ENCODE peak calls at places on chromosomes 6 and 20, in four cellular contexts. L is K562, B is H1, K is HepG2. E is an unnamed sample.

GRCh38 chr6:33028220-33028849 is 18.9 kb upstream of the HLA-DOA start:
- DNase-seq in L (no peak), K (no peak), B (no peak), E (no peak)

GRCh38 chr20:32327087-32327681 is 30.9 kb upstream of the ASXL1 start:
- DNase-seq in L (peak; percentile 27), B (no peak), K (peak; percentile 51), E (no peak)

GRCh38 chr20:63848003-63848911 is 13.0 kb upstream of the ABHD16B start:
- DNase-seq in B (no peak), L (peak; percentile 77), K (no peak), E (no peak)

GRCh38 chr20:63522981-63523611 is 2.5 kb downstream of the PPDPF start:
- DNase-seq in L (no peak), K (no peak), B (no peak), E (no peak)

GRCh38 chr6:27332692-27333641 is 20.9 kb upstream of the POM121L2 start:
- DNase-seq in L (peak; percentile 72), B (peak; percentile 13), K (peak; percentile 75), E (peak; percentile 77)

GRCh38 chr6:48835421-48835958 is 627.6 kb downstream of the MMUT start:
- DNase-seq in K (no peak), L (no peak), B (no peak), E (no peak)

GRCh38 chr6:169780571-169781091 is 29.2 kb downstream of the ERMARD start:
- DNase-seq in K (peak; percentile 52), L (no peak), B (no peak), E (no peak)

GRCh38 chr6:112501705-112502104 is 154.6 kb downstream of the RFPL4B start:
- DNase-seq in L (no peak), K (no peak), B (no peak), E (peak; percentile 61)

GRCh38 chr6:145028144-145028818 is 707.0 kb downstream of the EPM2A start:
- DNase-seq in L (no peak), B (no peak), K (peak; percentile 11), E (peak; percentile 60)

GRCh38 chr6:110618591-110619267 is 142.3 kb upstream of the SLC22A16 start:
- DNase-seq in K (peak; percentile 28), L (no peak), B (no peak), E (peak; percentile 75)

GRCh38 chr20:10303852-10304251 is 85.2 kb downstream of the SNAP25 start:
- DNase-seq in K (no peak), L (no peak), B (no peak), E (no peak)

GRCh38 chr6:28657756-28658465 is 132.2 kb downstream of the GPX5 start:
- DNase-seq in K (peak; percentile 61), L (peak; percentile 61), B (no peak), E (peak; percentile 77)

GRCh38 chr20:62835931-62836861 is 19.3 kb downstream of the COL9A3 start:
- DNase-seq in B (no peak), L (no peak), K (no peak), E (no peak)

GRCh38 chr6:42742116-42742894 is 3.6 kb downstream of the TBCC start:
- DNase-seq in K (no peak), L (no peak), B (no peak), E (no peak)

GRCh38 chr6:125798734-125799510 is 8.2 kb downstream of the NCOA7 start:
- DNase-seq in K (no peak), L (no peak), B (no peak), E (no peak)

GRCh38 chr6:81401970-81402690 is 350.4 kb downstream of the TENT5A start:
- DNase-seq in L (no peak), B (no peak), K (no peak), E (no peak)

GRCh38 chr6:83514877-83515466 is 2.6 kb downstream of the PRSS35 start:
- DNase-seq in B (no peak), K (peak; percentile 29), L (peak; percentile 54), E (peak; percentile 76)

GRCh38 chr20:57911512-57912226 is 201.9 kb upstream of the PMEPA1 start:
- DNase-seq in L (no peak), B (no peak), K (no peak), E (no peak)

GRCh38 chr20:44115181-44115580 is 71.8 kb downstream of the JPH2 start:
- DNase-seq in B (no peak), K (no peak), L (no peak), E (no peak)

GRCh38 chr6:135087403-135087802 is 32.8 kb upstream of the HBS1L start:
- DNase-seq in L (no peak), B (no peak), K (peak; percentile 27), E (peak; percentile 60)

GRCh38 chr20:61923371-61924166 is 142.1 kb downstream of the TAF4 start:
- DNase-seq in L (no peak), B (no peak), K (no peak), E (no peak)

GRCh38 chr6:155541976-155542375 is 86.3 kb upstream of the NOX3 start:
- DNase-seq in L (no peak), B (no peak), K (no peak), E (no peak)

GRCh38 chr6:36984581-36985383 is 1.2 kb downstream of the MTCH1 start:
- DNase-seq in L (peak; percentile 66), B (peak; percentile 43), K (no peak), E (peak; percentile 94)

GRCh38 chr6:47188588-47189021 is 121.1 kb downstream of the TNFRSF21 start:
- DNase-seq in L (no peak), K (peak; percentile 95), B (peak; percentile 17), E (no peak)

GRCh38 chr6:43077981-43078411 is 1.9 kb downstream of the PTK7 start:
- DNase-seq in K (no peak), B (no peak), L (no peak), E (no peak)

GRCh38 chr6:166304106-166304505 is 4.1 kb downstream of the PRR18 start:
- DNase-seq in B (no peak), L (no peak), K (no peak), E (peak; percentile 45)

GRCh38 chr6:46930331-46930730 is 8.6 kb upstream of the ADGRF5 start:
- DNase-seq in K (no peak), B (no peak), L (no peak), E (no peak)

GRCh38 chr20:50673146-50673830 is 18.1 kb downstream of the RIPOR3 start:
- DNase-seq in L (peak; percentile 70), K (peak; percentile 62), B (no peak), E (no peak)

GRCh38 chr6:36815962-36816735 is 23.1 kb downstream of the CPNE5 start:
- DNase-seq in B (no peak), L (no peak), K (no peak), E (no peak)

GRCh38 chr6:156021746-156022396 is 566.2 kb upstream of the NOX3 start:
- DNase-seq in K (no peak), L (no peak), B (no peak), E (no peak)

GRCh38 chr6:45644720-45645119 is 267.0 kb upstream of the SUPT3H start:
- DNase-seq in K (no peak), B (no peak), L (no peak), E (peak; percentile 48)

GRCh38 chr20:51549474-51549873 is 7.0 kb upstream of the NFATC2 start:
- DNase-seq in L (no peak), K (no peak), B (no peak), E (no peak)

GRCh38 chr6:26225848-26226590 is 138.8 kb downstream of the HFE start:
- DNase-seq in L (no peak), B (no peak), K (no peak), E (no peak)

GRCh38 chr6:26224547-26224912 is 137.3 kb downstream of the HFE start:
- DNase-seq in L (no peak), K (no peak), B (no peak), E (no peak)

GRCh38 chr6:26223213-26223612 is 136.0 kb downstream of the HFE start:
- DNase-seq in L (no peak), K (no peak), B (no peak), E (no peak)

GRCh38 chr6:26223677-26224546 is 136.7 kb downstream of the HFE start:
- DNase-seq in K (peak; percentile 92), L (no peak), B (no peak), E (peak; percentile 84)

GRCh38 chr6:26224940-26225847 is 138.0 kb downstream of the HFE start:
- DNase-seq in B (no peak), K (no peak), L (no peak), E (peak; percentile 84)
- TF ChIP-seq POLR2AphosphoS5 in B (peak; percentile 97), K (no peak), L (no peak), E (peak; percentile 94)

GRCh38 chr6:16769986-16770376 is 8.7 kb upstream of the ATXN1 start:
- DNase-seq in B (no peak), K (no peak), L (no peak), E (no peak)

GRCh38 chr6:16774437-16774836 is 13.2 kb upstream of the ATXN1 start:
- DNase-seq in L (no peak), B (no peak), K (no peak), E (no peak)

GRCh38 chr6:16770701-16771569 is 9.7 kb upstream of the ATXN1 start:
- DNase-seq in K (peak; percentile 69), L (peak; percentile 92), B (peak; percentile 61), E (peak; percentile 92)

GRCh38 chr6:16776394-16777017 is 15.2 kb upstream of the ATXN1 start:
- DNase-seq in K (no peak), B (no peak), L (no peak), E (peak; percentile 36)

DNA sequence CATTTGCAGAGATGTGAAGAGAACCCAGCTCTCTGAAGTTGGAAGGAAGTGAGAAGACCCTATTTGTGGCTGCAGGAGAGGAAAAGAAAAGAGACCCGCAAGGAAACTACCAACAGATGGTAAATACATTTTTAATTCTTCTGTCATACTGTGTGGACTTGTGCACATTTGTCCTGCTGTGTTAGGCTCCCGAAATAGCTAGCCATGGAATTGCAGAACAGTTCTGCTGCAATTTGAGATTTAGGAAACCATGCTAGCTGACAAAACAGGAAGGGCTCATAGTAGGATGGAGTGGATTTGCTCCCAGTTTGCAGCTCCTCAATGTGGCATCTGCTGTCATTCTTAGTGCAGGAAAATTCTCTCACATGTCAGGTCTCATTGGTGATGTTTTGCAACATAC is 12.1 kb upstream of the ATXN1 start:
- DNase-seq in B (no peak), L (no peak), K (no peak), E (no peak)
- H3K4me2 ChIP-seq in B (no peak overlapping the region), L (no peak overlapping the region), K (no peak overlapping the region), E (no peak overlapping the region)

GRCh38 chr6:158208226-158208807 is 40.2 kb downstream of the GTF2H5 start:
- DNase-seq in B (no peak), K (no peak), L (no peak), E (no peak)

GRCh38 chr6:158206740-158207451 is 38.7 kb downstream of the GTF2H5 start:
- DNase-seq in L (no peak), B (no peak), K (no peak), E (no peak)

GRCh38 chr6:158205220-158205944 is 37.2 kb downstream of the GTF2H5 start:
- DNase-seq in K (peak; percentile 65), B (no peak), L (peak; percentile 70), E (peak; percentile 88)

GRCh38 chr6:158204616-158205015 is 36.5 kb downstream of the GTF2H5 start:
- DNase-seq in K (no peak), B (no peak), L (no peak), E (no peak)

GRCh38 chr6:158207452-158207788 is 39.3 kb downstream of the GTF2H5 start:
- DNase-seq in B (no peak), K (peak; percentile 80), L (no peak), E (no peak)
- TF ChIP-seq POLR2AphosphoS5 in B (no peak), K (no peak), L (no peak), E (no peak)

GRCh38 chr20:47949230-47949629 is 163.9 kb upstream of the SULF2 start:
- DNase-seq in L (no peak), B (no peak), K (no peak), E (no peak)

GRCh38 chr20:47950557-47951283 is 165.4 kb upstream of the SULF2 start:
- DNase-seq in K (no peak), B (no peak), L (no peak), E (no peak)

GRCh38 chr20:47951521-47951951 is 166.3 kb upstream of the SULF2 start:
- DNase-seq in K (no peak), L (no peak), B (no peak), E (no peak)

GRCh38 chr20:47952165-47952564 is 166.9 kb upstream of the SULF2 start:
- DNase-seq in K (no peak), L (no peak), B (no peak), E (no peak)

GRCh38 chr20:47950103-47950502 is 164.8 kb upstream of the SULF2 start:
- DNase-seq in L (peak; percentile 17), K (no peak), B (no peak), E (no peak)
- H3K4me2 ChIP-seq in L (no peak overlapping the region), K (no peak overlapping the region), B (no peak overlapping the region), E (peak overlapping the region; percentile 48)

E was measured in GM23338.